ENCODE peak calls at places on chromosomes 6 and 20, in six cellular contexts. X is NCI-H2171, V is mucosa of gallbladder, Y is occipital lobe, L is NCI-H345, O is renal cortical epithelial cell. S is an unnamed sample.

GRCh38 chr6:147322299-147323162 is 118.3 kb downstream of the STXBP5 start:
- DNase-seq in X (no peak), V (no peak), Y (no peak), L (no peak), O (no peak), S (no peak)

GRCh38 chr6:91667596-91667995 is 1080.7 kb upstream of the MAP3K7 start:
- DNase-seq in X (no peak), V (no peak), Y (no peak), L (no peak), O (no peak), S (no peak)

GRCh38 chr20:60206259-60206658 is 248.0 kb downstream of the CDH26 start:
- DNase-seq in X (peak), V (no peak), Y (no peak), L (no peak), O (peak), S (peak)

GRCh38 chr6:166508726-166509125 is 77.8 kb downstream of the RAMACL start:
- DNase-seq in X (no peak), V (no peak), Y (no peak), L (no peak), O (no peak), S (no peak)

GRCh38 chr20:33731693-33732165 is at the start of gene ZNF341:
- DNase-seq in X (peak), V (peak), Y (peak), L (peak), O (peak), S (peak)

GRCh38 chr6:38975621-38976049 is 72.9 kb upstream of the GLP1R start:
- DNase-seq in X (no peak), V (no peak), Y (no peak), L (no peak), O (no peak), S (no peak)

GRCh38 chr6:106309766-106310373 is 15.7 kb downstream of the ATG5 start:
- DNase-seq in X (no peak), V (no peak), Y (no peak), L (no peak), O (peak), S (no peak)

GRCh38 chr6:57313009-57313408 is 4.4 kb upstream of the PRIM2 start:
- DNase-seq in X (no peak), V (no peak), Y (no peak), L (no peak), O (no peak), S (no peak)

GRCh38 chr6:89505847-89506246 is 72.9 kb downstream of the ANKRD6 start:
- DNase-seq in X (no peak), V (no peak), Y (no peak), L (no peak), O (no peak), S (no peak)